ENCODE peak calls at places on chromosome 2, in eight cellular contexts. B is IMR-90; Y is lower lobe of right lung; R is neuronal stem cell; L is effector memory CD4-positive, alpha-beta T cell; T is right cardiac atrium; C is left lung; O is heart right ventricle. I is an unnamed sample.
A peak's percentile ranks its signal among the peaks of the same experiment; 100 is the strongest.

GRCh38 chr2:97966545-97967215 is 29.1 kb downstream of the TMEM131 start:
- DNase-seq in R (no peak), C (no peak), T (no peak), Y (no peak), L (no peak), B (peak; percentile 27), O (no peak), I (no peak)

GRCh38 chr2:54503192-54503591 is 47.1 kb downstream of the SPTBN1 start:
- DNase-seq in L (no peak), R (peak; percentile 45), T (no peak), B (peak; percentile 24), Y (no peak), C (no peak), O (no peak), I (peak; percentile 19)

GRCh38 chr2:170237572-170238120 is 59.7 kb downstream of the MYO3B start:
- DNase-seq in L (no peak), R (no peak), Y (no peak), B (no peak), C (no peak), O (no peak), T (no peak), I (no peak)

GRCh38 chr2:12044857-12045256 is 298.4 kb downstream of the LPIN1 start:
- DNase-seq in L (no peak), O (no peak), C (no peak), Y (no peak), T (no peak), R (no peak), B (no peak), I (no peak)

GRCh38 chr2:225948903-225949302 is 549.4 kb downstream of the NYAP2 start:
- DNase-seq in O (no peak), C (no peak), R (no peak), B (no peak), Y (no peak), L (no peak), T (no peak), I (no peak)

GRCh38 chr2:203612246-203612645 is 77.1 kb upstream of the RAPH1 start:
- DNase-seq in O (no peak), T (no peak), C (no peak), B (no peak), R (no peak), Y (no peak), L (no peak), I (no peak)

GRCh38 chr2:3386448-3386958 is 7.0 kb downstream of the TRAPPC12 start:
- DNase-seq in T (no peak), L (no peak), C (no peak), R (no peak), O (no peak), Y (no peak), B (peak; percentile 59), I (no peak)

GRCh38 chr2:69581774-69582581 is 61.6 kb downstream of the AAK1 start:
- DNase-seq in L (no peak), R (no peak), Y (peak; percentile 53), B (peak; percentile 58), T (no peak), C (no peak), O (no peak), I (no peak)

GRCh38 chr2:25252291-25253152 is 84.1 kb upstream of the POMC start:
- DNase-seq in C (peak; percentile 88), Y (peak; percentile 78), R (peak; percentile 94), O (peak; percentile 66), L (peak; percentile 42), T (peak; percentile 90), B (peak; percentile 14), I (no peak)

GRCh38 chr2:101400516-101401315 is 13.4 kb upstream of the CREG2 start:
- DNase-seq in L (no peak), R (no peak), Y (no peak), O (no peak), C (no peak), T (no peak), B (no peak), I (no peak)

GRCh38 chr2:217510790-217511291 is 492.0 kb downstream of the TNS1 start:
- DNase-seq in T (peak; percentile 62), R (peak; percentile 71), Y (no peak), L (no peak), O (peak; percentile 79), B (peak; percentile 93), C (peak; percentile 46), I (peak; percentile 10)

GRCh38 chr2:18932864-18933263 is 343.5 kb upstream of the NT5C1B start:
- DNase-seq in O (no peak), R (no peak), C (no peak), T (no peak), Y (no peak), B (peak; percentile 8), L (no peak), I (no peak)

GRCh38 chr2:142952793-142953192 is 75.3 kb downstream of the KYNU start:
- DNase-seq in B (no peak), L (no peak), R (no peak), Y (no peak), T (no peak), O (no peak), C (no peak), I (no peak)

GRCh38 chr2:203875471-203875870 is 7.9 kb downstream of the CTLA4 start:
- DNase-seq in L (no peak), C (no peak), T (no peak), B (no peak), O (no peak), Y (no peak), R (no peak), I (no peak)

GRCh38 chr2:30775833-30776232 is 31.4 kb downstream of the CAPN13 start:
- DNase-seq in B (no peak), T (no peak), R (no peak), L (no peak), C (no peak), Y (no peak), O (no peak), I (no peak)

GRCh38 chr2:183162362-183162761 is 38.1 kb downstream of the NUP35 start:
- DNase-seq in C (no peak), B (peak; percentile 73), T (no peak), O (no peak), L (no peak), Y (no peak), R (no peak), I (no peak)

GRCh38 chr2:105038383-105039061 is 653 bp downstream of the MRPS9 start:
- DNase-seq in L (no peak), T (no peak), O (no peak), Y (no peak), B (peak; percentile 1), R (peak; percentile 5), C (no peak), I (no peak)

GRCh38 chr2:108538000-108538625 is 3.8 kb downstream of the LIMS1 start:
- DNase-seq in T (no peak), C (no peak), L (no peak), Y (no peak), R (no peak), B (no peak), O (no peak), I (no peak)

GRCh38 chr2:217413193-217413592 is 553.3 kb upstream of the TNP1 start:
- DNase-seq in T (no peak), B (no peak), O (no peak), Y (no peak), L (no peak), C (no peak), R (no peak), I (no peak)

GRCh38 chr2:41313082-41313481 is 734.7 kb upstream of the PKDCC start:
- DNase-seq in C (no peak), R (no peak), Y (no peak), T (no peak), B (no peak), O (no peak), L (no peak), I (no peak)
- H3K27ac ChIP-seq in C (no peak overlapping the region), R (no peak overlapping the region), Y (no peak overlapping the region), T (no peak overlapping the region), B (no peak overlapping the region), O (no peak overlapping the region), L (no peak overlapping the region), I (no peak overlapping the region)

DNA sequence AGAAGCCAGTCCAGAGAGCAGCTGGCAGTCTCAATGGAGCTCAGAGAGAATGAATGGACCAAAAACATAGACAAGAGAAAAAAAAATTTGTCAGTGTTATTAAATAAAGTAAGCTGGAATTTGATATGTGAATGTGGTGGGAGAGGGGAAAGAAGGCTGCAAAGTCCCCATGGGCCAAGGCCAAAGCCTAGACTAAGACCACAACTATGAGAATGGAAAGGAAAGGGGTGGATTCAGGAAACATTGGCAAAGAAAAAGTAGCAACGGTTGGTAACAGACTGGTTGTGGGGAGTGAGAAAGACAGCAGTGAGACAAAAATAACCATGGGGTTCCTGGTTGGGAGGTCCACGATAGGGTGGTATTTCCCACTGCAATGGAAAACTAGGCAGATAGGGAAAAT is 47.0 kb downstream of the ZEB2 start:
- DNase-seq in R (no peak), Y (no peak), B (no peak), L (no peak), C (no peak), O (no peak), T (no peak), I (no peak)
- H3K27ac ChIP-seq in R (no peak overlapping the region), Y (no peak overlapping the region), B (no peak overlapping the region), L (no peak overlapping the region), C (peak overlapping the region; percentile 16), O (no peak overlapping the region), T (no peak overlapping the region), I (peak overlapping the region; percentile 64)

GRCh38 chr2:241577413-241578122 is 19.0 kb downstream of the BOK start:
- DNase-seq in L (no peak), R (no peak), B (peak; percentile 67), Y (peak; percentile 25), T (no peak), O (no peak), C (no peak), I (no peak)
- H3K27ac ChIP-seq in L (no peak overlapping the region), R (no peak overlapping the region), B (peak overlapping the region; percentile 20), Y (no peak overlapping the region), T (no peak overlapping the region), O (no peak overlapping the region), C (no peak overlapping the region), I (no peak overlapping the region)

GRCh38 chr2:10353931-10354330 is 51.2 kb downstream of the HPCAL1 start:
- DNase-seq in Y (no peak), L (no peak), B (no peak), O (no peak), R (no peak), T (no peak), C (peak; percentile 9), I (no peak)
- H3K27ac ChIP-seq in Y (no peak overlapping the region), L (no peak overlapping the region), B (no peak overlapping the region), O (no peak overlapping the region), R (no peak overlapping the region), T (no peak overlapping the region), C (no peak overlapping the region), I (no peak overlapping the region)

GRCh38 chr2:28656937-28657615 is 94.6 kb upstream of the PPP1CB start:
- DNase-seq in O (no peak), T (no peak), Y (no peak), L (no peak), C (no peak), B (no peak), R (no peak), I (no peak)

GRCh38 chr2:28654981-28655322 is 96.7 kb upstream of the PPP1CB start:
- DNase-seq in C (no peak), T (no peak), L (no peak), Y (no peak), B (no peak), R (no peak), O (no peak), I (no peak)

GRCh38 chr2:28658369-28658768 is 93.3 kb upstream of the PPP1CB start:
- DNase-seq in L (no peak), R (no peak), O (no peak), Y (no peak), B (peak; percentile 86), C (no peak), T (no peak), I (no peak)

GRCh38 chr2:28652217-28652616 is 99.4 kb upstream of the PPP1CB start:
- DNase-seq in C (no peak), T (no peak), L (no peak), O (no peak), Y (no peak), B (peak; percentile 78), R (no peak), I (no peak)

GRCh38 chr2:28654286-28654980 is 97.2 kb upstream of the PPP1CB start:
- DNase-seq in T (no peak), L (no peak), Y (no peak), B (no peak), C (no peak), R (no peak), O (no peak), I (no peak)
- H3K27ac ChIP-seq in T (no peak overlapping the region), L (no peak overlapping the region), Y (no peak overlapping the region), B (no peak overlapping the region), C (no peak overlapping the region), R (no peak overlapping the region), O (no peak overlapping the region), I (no peak overlapping the region)